ENCODE peak calls at places on chromosome 15, in four cellular contexts. P is astrocyte of the spinal cord; K is NCI-H82; J is activated CD4-positive, alpha-beta T cell treated with anti-CD3 and anti-CD28 coated beads, Interleukin-2, amount 50 U/mL, for 4 hours. T is an unnamed sample.
A peak's percentile ranks its signal among the peaks of the same experiment; 100 is the strongest.

GRCh38 chr15:40238481-40238926 is 359 bp upstream of the PAK6 start:
- DNase-seq in K (no peak), J (no peak), P (no peak), T (no peak)

GRCh38 chr15:77907824-77908751 is 169.4 kb downstream of the TBC1D2B start:
- DNase-seq in J (peak; percentile 13), K (peak; percentile 55), P (peak; percentile 50), T (peak; percentile 22)

GRCh38 chr15:42045211-42045615 is 24.4 kb upstream of the PLA2G4E start:
- DNase-seq in J (no peak), P (no peak), K (no peak), T (no peak)

GRCh38 chr15:77426871-77427270 is 6.2 kb downstream of the HMG20A start:
- DNase-seq in K (no peak), J (no peak), P (no peak), T (no peak)

GRCh38 chr15:68408526-68408925 is 23.4 kb downstream of the ITGA11 start:
- DNase-seq in P (no peak), K (no peak), J (no peak), T (no peak)

GRCh38 chr15:45146405-45146804 is 16.6 kb downstream of the DUOX1 start:
- DNase-seq in J (no peak), P (no peak), K (no peak), T (no peak)

GRCh38 chr15:61049003-61049402 is 180.1 kb downstream of the RORA start:
- DNase-seq in K (no peak), J (no peak), P (no peak), T (no peak)

GRCh38 chr15:57248074-57248473 is 128.2 kb upstream of the CGNL1 start:
- DNase-seq in P (no peak), K (no peak), J (no peak), T (no peak)

GRCh38 chr15:35630570-35630969 is 84.6 kb upstream of the DPH6 start:
- DNase-seq in K (no peak), P (no peak), J (no peak), T (no peak)

GRCh38 chr15:74399511-74400312 is 32.3 kb upstream of the CYP11A1 start:
- DNase-seq in K (no peak), P (peak; percentile 87), J (peak; percentile 45), T (peak; percentile 36)

GRCh38 chr15:58227706-58228543 is 89.7 kb downstream of the AQP9 start:
- DNase-seq in J (peak; percentile 57), K (peak; percentile 89), P (peak; percentile 85), T (peak; percentile 73)